ENCODE peak calls at places on chromosomes 12 and 14, in nine cellular contexts. O is AG04450, X is HL-60, J is bronchial epithelial cell, N is cardiac muscle cell, R is fibroblast of lung, P is lung, L is heart left ventricle, D is mammary epithelial cell. H is an unnamed sample.

GRCh38 chr12:108234155-108234554 is 105.0 kb downstream of the CMKLR1 start:
- DNase-seq in X (no peak), P (no peak), R (peak; percentile 0), O (no peak), L (no peak), J (no peak), D (no peak), N (peak; percentile 21), H (no peak)

GRCh38 chr14:33564774-33565630 is 385.9 kb downstream of the EGLN3 start:
- DNase-seq in R (peak; percentile 94), O (no peak), J (peak; percentile 97), L (no peak), P (no peak), X (peak; percentile 1), N (peak; percentile 75), D (peak; percentile 81), H (no peak)

GRCh38 chr12:89390802-89391673 is 38.7 kb upstream of the DUSP6 start:
- DNase-seq in D (peak; percentile 85), N (peak; percentile 81), J (peak; percentile 71), P (no peak), L (no peak), O (no peak), X (peak; percentile 28), R (peak; percentile 88), H (peak; percentile 29)

GRCh38 chr14:70567791-70568190 is 32.7 kb downstream of the MED6 start:
- DNase-seq in D (peak; percentile 43), O (peak; percentile 1), P (no peak), R (peak; percentile 20), L (no peak), X (peak; percentile 5), J (peak; percentile 53), N (peak; percentile 46), H (peak; percentile 43)

GRCh38 chr14:64504310-64504896 is at the start of gene ZBTB1:
- DNase-seq in X (peak; percentile 79), L (peak; percentile 87), O (peak; percentile 45), J (peak; percentile 76), P (peak; percentile 82), N (peak; percentile 93), D (peak; percentile 83), R (peak; percentile 91), H (peak; percentile 84)

GRCh38 chr12:100593490-100593889 is 20.0 kb downstream of the GAS2L3 start:
- DNase-seq in O (no peak), L (no peak), P (no peak), N (peak; percentile 41), R (peak; percentile 56), X (no peak), J (no peak), D (peak; percentile 25), H (no peak)

GRCh38 chr14:102462391-102462790 is 47.2 kb downstream of the ANKRD9 start:
- DNase-seq in R (no peak), P (no peak), N (no peak), D (no peak), O (no peak), X (no peak), J (no peak), L (no peak), H (no peak)

GRCh38 chr14:93332032-93332852 is 594 bp downstream of the BTBD7 start:
- DNase-seq in D (peak; percentile 55), J (peak; percentile 22), P (peak; percentile 52), X (peak; percentile 27), O (no peak), N (peak; percentile 57), L (peak; percentile 69), R (peak; percentile 63), H (peak; percentile 85)

GRCh38 chr14:85415015-85415712 is 114.8 kb upstream of the FLRT2 start:
- DNase-seq in L (peak; percentile 49), R (peak; percentile 96), N (peak; percentile 96), P (peak; percentile 40), J (peak; percentile 100), D (peak; percentile 99), X (no peak), O (peak; percentile 63), H (peak; percentile 32)

GRCh38 chr14:85414142-85414541 is 115.8 kb upstream of the FLRT2 start:
- DNase-seq in L (no peak), P (no peak), D (no peak), J (peak; percentile 17), R (no peak), O (no peak), N (peak; percentile 27), X (peak; percentile 81), H (no peak)

GRCh38 chr14:85417396-85417795 is 112.5 kb upstream of the FLRT2 start:
- DNase-seq in J (no peak), N (no peak), P (no peak), D (no peak), L (no peak), O (no peak), X (no peak), R (peak; percentile 19), H (no peak)

GRCh38 chr14:85418716-85419115 is 111.2 kb upstream of the FLRT2 start:
- DNase-seq in P (no peak), R (no peak), D (no peak), L (no peak), O (no peak), N (peak; percentile 45), X (no peak), J (no peak), H (no peak)

DNA sequence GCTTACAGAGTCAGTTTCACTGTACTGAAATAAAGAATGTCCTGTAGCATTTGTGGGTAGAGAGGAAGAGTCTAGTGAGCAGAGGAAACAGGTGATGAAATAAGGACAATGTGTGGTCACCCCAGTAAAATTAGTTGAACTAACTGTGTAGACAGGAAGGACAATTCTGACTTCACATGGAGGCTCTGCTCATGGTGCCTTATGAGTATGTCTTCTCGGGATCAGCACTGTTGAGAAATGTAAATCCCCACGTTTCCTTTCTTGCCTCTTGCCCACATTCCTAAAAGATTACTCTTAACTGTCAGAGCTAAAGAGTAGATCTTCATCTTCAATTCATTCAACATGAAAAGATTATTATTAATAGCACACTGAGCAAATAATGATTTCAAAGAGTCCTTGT is 113.2 kb upstream of the FLRT2 start:
- DNase-seq in O (peak; percentile 16), R (peak; percentile 83), X (peak; percentile 73), N (peak; percentile 76), P (no peak), J (peak; percentile 94), D (peak; percentile 88), L (no peak), H (no peak)
- H3K27me3 ChIP-seq in O (no peaks in the 10 kb centered on the region), R (no peaks in the 10 kb centered on the region), X (no peaks in the 10 kb centered on the region), N (no peaks in the 10 kb centered on the region), P (no peaks in the 10 kb centered on the region), J (no peaks in the 10 kb centered on the region), D (no peaks in the 10 kb centered on the region), L (no peaks in the 10 kb centered on the region), H (no peaks in the 10 kb centered on the region)

DNA sequence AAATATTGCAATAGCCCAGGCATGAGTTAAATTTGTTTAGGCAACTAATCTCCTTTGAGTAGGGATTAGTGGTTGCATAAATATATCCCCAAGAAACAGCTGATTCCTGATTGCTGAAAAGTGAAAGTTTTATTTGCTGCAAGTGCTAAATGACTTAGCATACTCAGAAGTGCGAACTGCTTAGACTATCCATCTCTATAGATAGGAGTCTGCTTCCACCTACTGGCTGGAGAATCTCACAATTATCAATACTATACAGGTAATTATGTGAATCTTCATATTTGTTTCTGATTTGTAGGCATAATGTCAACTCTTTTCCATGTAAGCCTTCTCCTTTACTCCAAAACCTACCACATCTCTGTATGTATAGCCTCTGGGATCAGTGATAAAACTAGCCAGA is 11.9 kb upstream of the SLCO1B3 start:
- DNase-seq in P (no peak), L (no peak), O (no peak), N (peak; percentile 31), D (no peak), X (no peak), J (peak; percentile 17), R (peak; percentile 8), H (peak; percentile 37)
- TF ChIP-seq CTCF in P (no peak), L (no peak), O (no peak), N (peak; percentile 18), D (peak; percentile 5), X (no peak), J (no peak), R (peak; percentile 12), H (peak; percentile 56)

GRCh38 chr12:9115731-9116689 is at the start of gene A2M:
- DNase-seq in N (peak; percentile 65), O (no peak), J (no peak), L (peak; percentile 58), P (no peak), R (peak; percentile 1), D (no peak), X (no peak), H (no peak)
- H3K4me3 ChIP-seq in N (peak within 1 kb of the TSS; percentile 8), O (no peak within 1 kb of the TSS), J (no peak within 1 kb of the TSS), L (peak within 1 kb of the TSS; percentile 15), P (peak within 1 kb of the TSS; percentile 41), R (peak within 1 kb of the TSS; percentile 22), D (no peak within 1 kb of the TSS), X (no peak within 1 kb of the TSS), H (no peak within 1 kb of the TSS)

DNA sequence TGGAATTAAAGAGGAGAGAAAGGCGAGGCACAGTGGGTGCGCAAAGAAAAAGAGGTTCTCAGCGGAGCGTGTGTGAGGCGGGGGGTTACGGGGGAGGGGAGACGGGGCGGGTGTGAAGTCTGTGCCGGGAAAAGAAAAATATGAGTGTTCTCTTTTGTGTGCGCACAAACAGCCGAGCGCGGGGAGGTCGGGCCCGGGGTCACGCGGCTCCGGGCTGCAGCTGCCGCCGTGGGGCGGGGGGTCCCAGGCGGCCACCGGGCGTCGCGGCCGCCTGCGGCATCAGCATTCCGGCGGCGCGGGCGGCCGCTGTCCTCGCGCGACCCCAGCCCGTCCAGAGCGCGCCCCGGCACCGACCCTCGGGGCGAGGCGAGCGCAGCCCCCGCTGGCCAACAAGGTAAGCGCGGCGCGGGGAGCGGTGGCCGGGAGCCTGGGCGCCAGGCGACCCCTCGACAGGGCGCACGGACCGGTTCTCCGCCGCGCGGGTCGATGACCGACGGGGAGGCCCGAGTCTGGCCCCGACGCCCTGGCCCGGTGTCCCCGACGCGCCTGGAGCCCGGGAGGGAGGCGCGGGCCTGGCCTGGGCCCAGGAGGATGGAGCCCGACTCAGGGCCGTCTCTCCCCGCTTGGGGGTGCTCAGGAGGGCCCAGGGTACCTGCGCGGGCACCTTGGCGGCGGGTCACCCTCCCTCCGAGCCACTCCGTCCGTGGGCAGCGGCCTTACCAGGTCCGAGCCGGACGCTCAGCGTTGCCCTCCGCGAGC is 103.9 kb upstream of the DIO3 start:
- DNase-seq in D (no peak), O (no peak), P (no peak), J (no peak), R (no peak), L (no peak), X (no peak), N (no peak), H (no peak)
- H3K27me3 ChIP-seq in D (peaks cover 21% of the 10 kb centered on the region), O (peaks cover 42% of the 10 kb centered on the region), P (peaks cover 20% of the 10 kb centered on the region), J (peaks cover 16% of the 10 kb centered on the region), R (no peaks in the 10 kb centered on the region), L (peaks cover 84% of the 10 kb centered on the region), X (peaks cover 31% of the 10 kb centered on the region), N (peaks cover 99% of the 10 kb centered on the region), H (no peaks in the 10 kb centered on the region)

DNA sequence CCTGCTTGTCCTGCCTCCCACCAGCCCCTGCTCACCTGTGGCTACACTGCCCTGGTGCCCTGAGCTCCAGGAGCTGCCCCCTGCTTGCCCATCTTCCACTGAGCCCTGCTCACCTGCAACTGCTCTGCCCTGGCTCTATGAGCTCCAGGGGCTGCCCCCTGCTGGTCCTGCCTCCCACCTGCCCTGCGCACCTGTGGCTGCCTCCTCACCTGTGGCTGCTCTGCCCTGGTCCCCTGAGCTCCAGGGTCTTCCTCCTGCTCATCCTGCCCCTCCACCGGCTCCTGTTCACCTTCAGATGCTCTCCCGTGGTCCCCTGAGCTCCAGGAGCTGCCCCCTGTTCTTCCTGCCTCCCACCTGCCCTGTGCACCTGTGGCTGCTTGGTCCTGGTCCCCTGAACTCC is 247.6 kb downstream of the TMEM121 start:
- DNase-seq in N (no peak), P (no peak), D (no peak), O (no peak), X (no peak), J (no peak), R (no peak), L (no peak), H (peak; percentile 17)
- TF ChIP-seq CTCF in N (no peak), P (no peak), D (no peak), O (no peak), X (no peak), J (no peak), R (no peak), L (no peak), H (peak; percentile 19)

H was measured in Caco-2.